ENCODE peak calls at places on chromosomes 13 and 19, in six cellular contexts. One of them, this sample, is unnamed.

GRCh38 chr19:51830263-51830662 is 35.3 kb downstream of the FPR3 start:
- DNase-seq in RKO: peak
- DNase-seq in small intestine: no peak
- DNase-seq in T-helper 1 cell: no peak
- DNase-seq in midbrain: peak
- DNase-seq in AG09319: no peak
- DNase-seq in this sample: no peak

GRCh38 chr19:12065100-12065538 is 588 bp downstream of the ZNF844 start:
- DNase-seq in T-helper 1 cell: no peak
- DNase-seq in small intestine: peak
- DNase-seq in RKO: peak
- DNase-seq in midbrain: peak
- DNase-seq in AG09319: no peak
- DNase-seq in this sample: peak

GRCh38 chr13:105410602-105411001 is 1124.9 kb downstream of the EFNB2 start:
- DNase-seq in RKO: no peak
- DNase-seq in small intestine: peak
- DNase-seq in T-helper 1 cell: no peak
- DNase-seq in midbrain: peak
- DNase-seq in AG09319: no peak
- DNase-seq in this sample: peak

GRCh38 chr13:33611016-33611805 is 206.7 kb upstream of the RFC3 start:
- DNase-seq in midbrain: peak
- DNase-seq in T-helper 1 cell: no peak
- DNase-seq in AG09319: peak
- DNase-seq in RKO: no peak
- DNase-seq in small intestine: peak
- DNase-seq in this sample: peak

GRCh38 chr19:4025317-4025716 is 17.8 kb downstream of the PIAS4 start:
- DNase-seq in small intestine: no peak
- DNase-seq in midbrain: no peak
- DNase-seq in T-helper 1 cell: no peak
- DNase-seq in AG09319: no peak
- DNase-seq in RKO: no peak
- DNase-seq in this sample: no peak

GRCh38 chr13:46386996-46387851 is at the start of gene RUBCNL:
- DNase-seq in midbrain: peak
- DNase-seq in T-helper 1 cell: no peak
- DNase-seq in AG09319: no peak
- DNase-seq in small intestine: peak
- DNase-seq in RKO: peak
- DNase-seq in this sample: peak

GRCh38 chr13:46667687-46668281 is 114.8 kb downstream of the LRCH1 start:
- DNase-seq in AG09319: no peak
- DNase-seq in midbrain: no peak
- DNase-seq in small intestine: no peak
- DNase-seq in RKO: no peak
- DNase-seq in T-helper 1 cell: no peak
- DNase-seq in this sample: no peak

GRCh38 chr13:46475586-46475991 is 77.4 kb upstream of the LRCH1 start:
- DNase-seq in RKO: peak
- DNase-seq in small intestine: no peak
- DNase-seq in T-helper 1 cell: no peak
- DNase-seq in AG09319: no peak
- DNase-seq in midbrain: no peak
- DNase-seq in this sample: no peak

GRCh38 chr19:1650627-1651009 is 1.8 kb downstream of the TCF3 start:
- DNase-seq in small intestine: peak
- DNase-seq in RKO: peak
- DNase-seq in AG09319: no peak
- DNase-seq in midbrain: no peak
- DNase-seq in T-helper 1 cell: no peak
- DNase-seq in this sample: no peak